ENCODE peak calls at places on chromosome 4, in six cellular contexts. One of them, this sample, is unnamed.

GRCh38 chr4:156656911-156657310 is 314.7 kb downstream of the PDGFC start:
- DNase-seq in A549: no peak
- DNase-seq in HFF-Myc: no peak
- DNase-seq in prostate gland: no peak
- DNase-seq in HT1080: no peak
- DNase-seq in lung: no peak
- DNase-seq in this sample: no peak

GRCh38 chr4:158238574-158238973 is 28.3 kb downstream of the TMEM144 start:
- DNase-seq in HFF-Myc: no peak
- DNase-seq in prostate gland: no peak
- DNase-seq in lung: no peak
- DNase-seq in A549: no peak
- DNase-seq in HT1080: no peak
- DNase-seq in this sample: no peak

GRCh38 chr4:101114936-101115372 is 232.4 kb downstream of the PPP3CA start:
- DNase-seq in A549: no peak
- DNase-seq in HT1080: peak
- DNase-seq in prostate gland: no peak
- DNase-seq in lung: no peak
- DNase-seq in HFF-Myc: no peak
- DNase-seq in this sample: no peak

GRCh38 chr4:139808381-139809206 is 143.0 kb downstream of the MGST2 start:
- DNase-seq in A549: no peak
- DNase-seq in HFF-Myc: no peak
- DNase-seq in prostate gland: no peak
- DNase-seq in HT1080: peak
- DNase-seq in lung: no peak
- DNase-seq in this sample: no peak

GRCh38 chr4:158578476-158578875 is 56.8 kb downstream of the RXFP1 start:
- DNase-seq in A549: peak
- DNase-seq in HFF-Myc: no peak
- DNase-seq in HT1080: peak
- DNase-seq in lung: no peak
- DNase-seq in prostate gland: no peak
- DNase-seq in this sample: no peak

GRCh38 chr4:20028694-20029093 is 223.0 kb upstream of the SLIT2 start:
- DNase-seq in prostate gland: no peak
- DNase-seq in HFF-Myc: no peak
- DNase-seq in lung: no peak
- DNase-seq in HT1080: peak
- DNase-seq in A549: no peak
- DNase-seq in this sample: no peak

GRCh38 chr4:152258804-152259708 is 276.8 kb downstream of the FBXW7 start:
- DNase-seq in HFF-Myc: peak
- DNase-seq in prostate gland: no peak
- DNase-seq in lung: no peak
- DNase-seq in A549: no peak
- DNase-seq in HT1080: peak
- DNase-seq in this sample: no peak

GRCh38 chr4:173152104-173152503 is 16.5 kb upstream of the GALNT7 start:
- DNase-seq in A549: no peak
- DNase-seq in prostate gland: no peak
- DNase-seq in HFF-Myc: no peak
- DNase-seq in HT1080: no peak
- DNase-seq in lung: no peak
- DNase-seq in this sample: no peak

GRCh38 chr4:153488719-153489384 is 22.7 kb downstream of the TMEM131L start:
- DNase-seq in A549: no peak
- DNase-seq in HT1080: no peak
- DNase-seq in prostate gland: no peak
- DNase-seq in HFF-Myc: no peak
- DNase-seq in lung: peak
- DNase-seq in this sample: no peak

GRCh38 chr4:83974111-83974789 is 438.3 kb downstream of the GPAT3 start:
- DNase-seq in HFF-Myc: no peak
- DNase-seq in prostate gland: no peak
- DNase-seq in HT1080: peak
- DNase-seq in A549: no peak
- DNase-seq in lung: no peak
- DNase-seq in this sample: no peak

GRCh38 chr4:132085105-132085504 is 1064.0 kb upstream of the PCDH10 start:
- DNase-seq in prostate gland: no peak
- DNase-seq in lung: no peak
- DNase-seq in A549: no peak
- DNase-seq in HFF-Myc: no peak
- DNase-seq in HT1080: no peak
- DNase-seq in this sample: no peak

GRCh38 chr4:39865280-39865679 is 112.4 kb downstream of the PDS5A start:
- DNase-seq in A549: no peak
- DNase-seq in HT1080: no peak
- DNase-seq in lung: no peak
- DNase-seq in prostate gland: no peak
- DNase-seq in HFF-Myc: no peak
- DNase-seq in this sample: no peak

GRCh38 chr4:139633661-139634060 is 32.0 kb upstream of the MGST2 start:
- DNase-seq in A549: peak
- DNase-seq in lung: no peak
- DNase-seq in prostate gland: peak
- DNase-seq in HT1080: peak
- DNase-seq in HFF-Myc: no peak
- DNase-seq in this sample: peak

GRCh38 chr4:10180927-10181744 is 64.5 kb upstream of the WDR1 start:
- DNase-seq in lung: no peak
- DNase-seq in prostate gland: no peak
- DNase-seq in A549: no peak
- DNase-seq in HFF-Myc: no peak
- DNase-seq in HT1080: peak
- DNase-seq in this sample: no peak

GRCh38 chr4:33111106-33111505 is 2390.9 kb downstream of the PCDH7 start:
- DNase-seq in HT1080: no peak
- DNase-seq in A549: no peak
- DNase-seq in lung: no peak
- DNase-seq in HFF-Myc: no peak
- DNase-seq in prostate gland: no peak
- DNase-seq in this sample: no peak

GRCh38 chr4:48687313-48687712 is 92.8 kb downstream of the FRYL start:
- DNase-seq in lung: no peak
- DNase-seq in HT1080: no peak
- DNase-seq in HFF-Myc: no peak
- DNase-seq in A549: no peak
- DNase-seq in prostate gland: no peak
- DNase-seq in this sample: no peak

GRCh38 chr4:140372607-140373327 is 679 bp upstream of the SCOC start:
- DNase-seq in HFF-Myc: no peak
- DNase-seq in A549: peak
- DNase-seq in prostate gland: peak
- DNase-seq in HT1080: no peak
- DNase-seq in lung: no peak
- DNase-seq in this sample: no peak

GRCh38 chr4:15729910-15730533 is 27.2 kb downstream of the BST1 start:
- DNase-seq in A549: peak
- DNase-seq in HT1080: peak
- DNase-seq in prostate gland: peak
- DNase-seq in HFF-Myc: peak
- DNase-seq in lung: no peak
- DNase-seq in this sample: peak

GRCh38 chr4:144579411-144580020 is 66.4 kb upstream of the HHIP start:
- DNase-seq in A549: no peak
- DNase-seq in prostate gland: no peak
- DNase-seq in HFF-Myc: no peak
- DNase-seq in HT1080: peak
- DNase-seq in lung: no peak
- DNase-seq in this sample: no peak

GRCh38 chr4:150381671-150382427 is 200.1 kb upstream of the MAB21L2 start:
- DNase-seq in lung: no peak
- DNase-seq in A549: no peak
- DNase-seq in prostate gland: no peak
- DNase-seq in HT1080: no peak
- DNase-seq in HFF-Myc: no peak
- DNase-seq in this sample: no peak

GRCh38 chr4:99067617-99068016 is 21.0 kb downstream of the ADH5 start:
- DNase-seq in lung: no peak
- DNase-seq in A549: no peak
- DNase-seq in HFF-Myc: no peak
- DNase-seq in prostate gland: no peak
- DNase-seq in HT1080: no peak
- DNase-seq in this sample: no peak

GRCh38 chr4:13706130-13706529 is 78.6 kb upstream of the BOD1L1 start:
- DNase-seq in A549: no peak
- DNase-seq in prostate gland: no peak
- DNase-seq in lung: no peak
- DNase-seq in HFF-Myc: no peak
- DNase-seq in HT1080: no peak
- DNase-seq in this sample: no peak

GRCh38 chr4:2802618-2803531 is 10.0 kb downstream of the SH3BP2 start:
- DNase-seq in A549: no peak
- DNase-seq in HFF-Myc: no peak
- DNase-seq in prostate gland: no peak
- DNase-seq in HT1080: no peak
- DNase-seq in lung: no peak
- DNase-seq in this sample: no peak

GRCh38 chr4:92305878-92306520 is 2.2 kb downstream of the GRID2 start:
- DNase-seq in A549: no peak
- DNase-seq in HFF-Myc: no peak
- DNase-seq in HT1080: no peak
- DNase-seq in prostate gland: no peak
- DNase-seq in lung: no peak
- DNase-seq in this sample: no peak

GRCh38 chr4:128553665-128554515 is 255.6 kb upstream of the JADE1 start:
- DNase-seq in A549: no peak
- DNase-seq in HFF-Myc: no peak
- DNase-seq in prostate gland: peak
- DNase-seq in HT1080: no peak
- DNase-seq in lung: no peak
- DNase-seq in this sample: no peak

This sample was measured in body of pancreas.